ENCODE peak calls at places on chromosomes 11 and 22, in four cellular contexts. One of them, this sample, is unnamed.

GRCh38 chr11:68683086-68683951 is 1.0 kb upstream of the GAL start:
- DNase-seq in NCI-H460: no peak
- DNase-seq in neural crest cell: no peak
- DNase-seq in ovary: no peak
- DNase-seq in this sample: no peak

GRCh38 chr11:72844356-72844755 is 30.1 kb downstream of the ATG16L2 start:
- DNase-seq in NCI-H460: no peak
- DNase-seq in neural crest cell: no peak
- DNase-seq in ovary: no peak
- DNase-seq in this sample: no peak

GRCh38 chr11:45085657-45086501 is 60.6 kb upstream of the PRDM11 start:
- DNase-seq in NCI-H460: no peak
- DNase-seq in neural crest cell: no peak
- DNase-seq in ovary: no peak
- DNase-seq in this sample: no peak

GRCh38 chr11:119207300-119207570 is 1.1 kb downstream of the CBL start:
- DNase-seq in NCI-H460: no peak
- DNase-seq in neural crest cell: no peak
- DNase-seq in ovary: no peak
- DNase-seq in this sample: no peak

GRCh38 chr22:48615171-48616008 is 1212.3 kb downstream of the BRD1 start:
- DNase-seq in NCI-H460: no peak
- DNase-seq in neural crest cell: no peak
- DNase-seq in ovary: no peak
- DNase-seq in this sample: no peak

GRCh38 chr11:6443269-6444003 is 2.6 kb upstream of the HPX start:
- DNase-seq in NCI-H460: peak; percentile 26
- DNase-seq in neural crest cell: peak; percentile 38
- DNase-seq in ovary: peak; percentile 71
- DNase-seq in this sample: peak; percentile 73

GRCh38 chr11:120343429-120343828 is 7.2 kb downstream of the ARHGEF12 start:
- DNase-seq in NCI-H460: no peak
- DNase-seq in neural crest cell: no peak
- DNase-seq in ovary: no peak
- DNase-seq in this sample: no peak

GRCh38 chr11:68231598-68231997 is 18.5 kb upstream of the KMT5B start:
- DNase-seq in NCI-H460: no peak
- DNase-seq in neural crest cell: no peak
- DNase-seq in ovary: no peak
- DNase-seq in this sample: no peak

GRCh38 chr22:39994046-39994565 is 648 bp upstream of the FAM83F start:
- DNase-seq in NCI-H460: no peak
- DNase-seq in neural crest cell: no peak
- DNase-seq in ovary: no peak
- DNase-seq in this sample: no peak

GRCh38 chr11:75969626-75970308 is 154.8 kb downstream of the UVRAG start:
- DNase-seq in NCI-H460: no peak
- DNase-seq in neural crest cell: no peak
- DNase-seq in ovary: no peak
- DNase-seq in this sample: no peak

GRCh38 chr11:112523477-112523876 is 262.8 kb upstream of the PLET1 start:
- DNase-seq in NCI-H460: no peak
- DNase-seq in neural crest cell: peak; percentile 26
- DNase-seq in ovary: no peak
- DNase-seq in this sample: peak; percentile 66

GRCh38 chr22:39183991-39184585 is 31.6 kb upstream of the CBX7 start:
- DNase-seq in NCI-H460: no peak
- DNase-seq in neural crest cell: no peak
- DNase-seq in ovary: peak; percentile 19
- DNase-seq in this sample: peak; percentile 55

GRCh38 chr11:134592391-134592990 is 180.4 kb upstream of the B3GAT1 start:
- DNase-seq in NCI-H460: peak; percentile 6
- DNase-seq in neural crest cell: peak; percentile 71
- DNase-seq in ovary: no peak
- DNase-seq in this sample: no peak

GRCh38 chr11:35158371-35159081 is 19.6 kb downstream of the CD44 start:
- DNase-seq in NCI-H460: no peak
- DNase-seq in neural crest cell: no peak
- DNase-seq in ovary: no peak
- DNase-seq in this sample: no peak

GRCh38 chr11:38365274-38365673 is 1767.2 kb upstream of the RAG2 start:
- DNase-seq in NCI-H460: no peak
- DNase-seq in neural crest cell: no peak
- DNase-seq in ovary: no peak
- DNase-seq in this sample: no peak

GRCh38 chr11:746289-747175 is 732 bp upstream of the TALDO1 start:
- DNase-seq in NCI-H460: no peak
- DNase-seq in neural crest cell: peak; percentile 25
- DNase-seq in ovary: no peak
- DNase-seq in this sample: no peak

GRCh38 chr22:31977939-31978338 is 33.6 kb downstream of the YWHAH start:
- DNase-seq in NCI-H460: no peak
- DNase-seq in neural crest cell: no peak
- DNase-seq in ovary: no peak
- DNase-seq in this sample: no peak

GRCh38 chr11:45816614-45817013 is 11.7 kb downstream of the SLC35C1 start:
- DNase-seq in NCI-H460: no peak
- DNase-seq in neural crest cell: no peak
- DNase-seq in ovary: peak; percentile 29
- DNase-seq in this sample: no peak

GRCh38 chr11:94295534-94295933 is 8.8 kb upstream of the IZUMO1R start:
- DNase-seq in NCI-H460: no peak
- DNase-seq in neural crest cell: no peak
- DNase-seq in ovary: no peak
- DNase-seq in this sample: no peak

GRCh38 chr11:14969922-14970323 is 2.2 kb downstream of the CALCA start:
- DNase-seq in NCI-H460: no peak
- DNase-seq in neural crest cell: peak; percentile 85
- DNase-seq in ovary: no peak
- DNase-seq in this sample: no peak

GRCh38 chr11:76810151-76810853 is 27.1 kb downstream of the TSKU start:
- DNase-seq in NCI-H460: no peak
- DNase-seq in neural crest cell: peak; percentile 30
- DNase-seq in ovary: peak; percentile 33
- DNase-seq in this sample: no peak

GRCh38 chr11:5624489-5625278 is at the start of gene TRIM34:
- DNase-seq in NCI-H460: peak; percentile 33
- DNase-seq in neural crest cell: no peak
- DNase-seq in ovary: peak; percentile 40
- DNase-seq in this sample: peak; percentile 59

GRCh38 chr11:102385053-102385976 is 38.3 kb downstream of the BIRC2 start:
- DNase-seq in NCI-H460: no peak
- DNase-seq in neural crest cell: no peak
- DNase-seq in ovary: no peak
- DNase-seq in this sample: no peak

GRCh38 chr11:88420165-88420781 is 82.7 kb upstream of the CTSC start:
- DNase-seq in NCI-H460: no peak
- DNase-seq in neural crest cell: no peak
- DNase-seq in ovary: no peak
- DNase-seq in this sample: peak; percentile 37

GRCh38 chr11:126457817-126458216 is 102.3 kb downstream of the ST3GAL4 start:
- DNase-seq in NCI-H460: no peak
- DNase-seq in neural crest cell: no peak
- DNase-seq in ovary: no peak
- DNase-seq in this sample: no peak

GRCh38 chr22:46846154-46846831 is 83.8 kb downstream of the TBC1D22A start:
- DNase-seq in NCI-H460: no peak
- DNase-seq in neural crest cell: no peak
- DNase-seq in ovary: no peak
- DNase-seq in this sample: no peak

GRCh38 chr11:3161720-3162409 is 3.2 kb downstream of the OSBPL5 start:
- DNase-seq in NCI-H460: no peak
- DNase-seq in neural crest cell: no peak
- DNase-seq in ovary: peak; percentile 28
- DNase-seq in this sample: peak; percentile 20

GRCh38 chr11:128724891-128725611 is 31.2 kb downstream of the FLI1 start:
- DNase-seq in NCI-H460: no peak
- DNase-seq in neural crest cell: no peak
- DNase-seq in ovary: no peak
- DNase-seq in this sample: no peak

GRCh38 chr11:69075421-69076128 is 26.8 kb downstream of the TPCN2 start:
- DNase-seq in NCI-H460: no peak
- DNase-seq in neural crest cell: no peak
- DNase-seq in ovary: peak; percentile 96
- DNase-seq in this sample: peak; percentile 93

GRCh38 chr11:121608545-121609098 is 155.9 kb upstream of the SORL1-AS1 start:
- DNase-seq in NCI-H460: no peak
- DNase-seq in neural crest cell: no peak
- DNase-seq in ovary: no peak
- DNase-seq in this sample: no peak